ENCODE peak calls at places on chromosome 18, in eight cellular contexts. One of them, this sample, is unnamed.
A peak's percentile ranks its signal among the peaks of the same experiment; 100 is the strongest.

GRCh38 chr18:57008001-57008686 is 138.7 kb upstream of the BOD1L2 start:
- DNase-seq in NCI-H2227 treated with DMSO at 0.1 percent for 48 hours: no peak
- DNase-seq in fibroblast of gingiva: no peak
- DNase-seq in Right ventricle myocardium superior: no peak
- DNase-seq in PC-3: no peak
- DNase-seq in globus pallidus: no peak
- DNase-seq in germinal center: no peak
- DNase-seq in head of caudate nucleus: no peak
- DNase-seq in this sample: no peak

GRCh38 chr18:6901283-6901926 is 171.9 kb downstream of the ARHGAP28 start:
- DNase-seq in NCI-H2227 treated with DMSO at 0.1 percent for 48 hours: no peak
- DNase-seq in fibroblast of gingiva: no peak
- DNase-seq in Right ventricle myocardium superior: no peak
- DNase-seq in PC-3: no peak
- DNase-seq in globus pallidus: no peak
- DNase-seq in germinal center: no peak
- DNase-seq in head of caudate nucleus: no peak
- DNase-seq in this sample: no peak

GRCh38 chr18:55268146-55268545 is 308.9 kb upstream of the CCDC68 start:
- DNase-seq in NCI-H2227 treated with DMSO at 0.1 percent for 48 hours: no peak
- DNase-seq in fibroblast of gingiva: no peak
- DNase-seq in Right ventricle myocardium superior: no peak
- DNase-seq in PC-3: no peak
- DNase-seq in globus pallidus: no peak
- DNase-seq in germinal center: peak; percentile 16
- DNase-seq in head of caudate nucleus: no peak
- DNase-seq in this sample: peak; percentile 26

GRCh38 chr18:22544626-22545025 is 126.9 kb upstream of the CTAGE1 start:
- DNase-seq in NCI-H2227 treated with DMSO at 0.1 percent for 48 hours: no peak
- DNase-seq in fibroblast of gingiva: no peak
- DNase-seq in Right ventricle myocardium superior: no peak
- DNase-seq in PC-3: no peak
- DNase-seq in globus pallidus: no peak
- DNase-seq in germinal center: no peak
- DNase-seq in head of caudate nucleus: no peak
- DNase-seq in this sample: peak; percentile 65

GRCh38 chr18:32177530-32177929 is 12.3 kb upstream of the MEP1B start:
- DNase-seq in NCI-H2227 treated with DMSO at 0.1 percent for 48 hours: no peak
- DNase-seq in fibroblast of gingiva: no peak
- DNase-seq in Right ventricle myocardium superior: no peak
- DNase-seq in PC-3: no peak
- DNase-seq in globus pallidus: no peak
- DNase-seq in germinal center: no peak
- DNase-seq in head of caudate nucleus: no peak
- DNase-seq in this sample: no peak

GRCh38 chr18:59560556-59560955 is 136.7 kb downstream of the CCBE1 start:
- DNase-seq in NCI-H2227 treated with DMSO at 0.1 percent for 48 hours: no peak
- DNase-seq in fibroblast of gingiva: no peak
- DNase-seq in Right ventricle myocardium superior: no peak
- DNase-seq in PC-3: no peak
- DNase-seq in globus pallidus: no peak
- DNase-seq in germinal center: no peak
- DNase-seq in head of caudate nucleus: no peak
- DNase-seq in this sample: peak; percentile 77

GRCh38 chr18:22399949-22400348 is 17.8 kb downstream of the CTAGE1 start:
- DNase-seq in NCI-H2227 treated with DMSO at 0.1 percent for 48 hours: no peak
- DNase-seq in fibroblast of gingiva: no peak
- DNase-seq in Right ventricle myocardium superior: no peak
- DNase-seq in PC-3: no peak
- DNase-seq in globus pallidus: no peak
- DNase-seq in germinal center: no peak
- DNase-seq in head of caudate nucleus: no peak
- DNase-seq in this sample: no peak

GRCh38 chr18:55452123-55452611 is 135.8 kb downstream of the TCF4 start:
- DNase-seq in NCI-H2227 treated with DMSO at 0.1 percent for 48 hours: no peak
- DNase-seq in fibroblast of gingiva: peak; percentile 29
- DNase-seq in Right ventricle myocardium superior: no peak
- DNase-seq in PC-3: no peak
- DNase-seq in globus pallidus: no peak
- DNase-seq in germinal center: no peak
- DNase-seq in head of caudate nucleus: no peak
- DNase-seq in this sample: no peak

GRCh38 chr18:70295633-70296188 is 6.9 kb downstream of the SOCS6 start:
- DNase-seq in NCI-H2227 treated with DMSO at 0.1 percent for 48 hours: no peak
- DNase-seq in fibroblast of gingiva: peak; percentile 8
- DNase-seq in Right ventricle myocardium superior: no peak
- DNase-seq in PC-3: no peak
- DNase-seq in globus pallidus: no peak
- DNase-seq in germinal center: no peak
- DNase-seq in head of caudate nucleus: no peak
- DNase-seq in this sample: no peak

GRCh38 chr18:39462436-39462835 is 1896.8 kb upstream of the CELF4 start:
- DNase-seq in NCI-H2227 treated with DMSO at 0.1 percent for 48 hours: no peak
- DNase-seq in fibroblast of gingiva: peak; percentile 6
- DNase-seq in Right ventricle myocardium superior: no peak
- DNase-seq in PC-3: peak; percentile 40
- DNase-seq in globus pallidus: no peak
- DNase-seq in germinal center: no peak
- DNase-seq in head of caudate nucleus: no peak
- DNase-seq in this sample: peak; percentile 77

GRCh38 chr18:13452448-13452811 is 233.9 kb downstream of the LDLRAD4 start:
- DNase-seq in NCI-H2227 treated with DMSO at 0.1 percent for 48 hours: peak; percentile 16
- DNase-seq in fibroblast of gingiva: no peak
- DNase-seq in Right ventricle myocardium superior: no peak
- DNase-seq in PC-3: peak; percentile 26
- DNase-seq in globus pallidus: no peak
- DNase-seq in germinal center: no peak
- DNase-seq in head of caudate nucleus: peak; percentile 86
- DNase-seq in this sample: peak; percentile 16

GRCh38 chr18:6543330-6543908 is 128.7 kb upstream of the L3MBTL4 start:
- DNase-seq in NCI-H2227 treated with DMSO at 0.1 percent for 48 hours: peak; percentile 13
- DNase-seq in fibroblast of gingiva: peak; percentile 36
- DNase-seq in Right ventricle myocardium superior: no peak
- DNase-seq in PC-3: peak; percentile 72
- DNase-seq in globus pallidus: peak; percentile 28
- DNase-seq in germinal center: peak; percentile 9
- DNase-seq in head of caudate nucleus: no peak
- DNase-seq in this sample: peak; percentile 62

GRCh38 chr18:8835556-8835955 is 130.2 kb downstream of the MTCL1 start:
- DNase-seq in NCI-H2227 treated with DMSO at 0.1 percent for 48 hours: no peak
- DNase-seq in fibroblast of gingiva: peak; percentile 98
- DNase-seq in Right ventricle myocardium superior: no peak
- DNase-seq in PC-3: no peak
- DNase-seq in globus pallidus: no peak
- DNase-seq in germinal center: no peak
- DNase-seq in head of caudate nucleus: no peak
- DNase-seq in this sample: peak; percentile 81

GRCh38 chr18:63979409-63979908 is 9.6 kb downstream of the SERPINB8 start:
- DNase-seq in NCI-H2227 treated with DMSO at 0.1 percent for 48 hours: peak; percentile 59
- DNase-seq in fibroblast of gingiva: peak; percentile 71
- DNase-seq in Right ventricle myocardium superior: no peak
- DNase-seq in PC-3: peak; percentile 79
- DNase-seq in globus pallidus: peak; percentile 68
- DNase-seq in germinal center: peak; percentile 55
- DNase-seq in head of caudate nucleus: peak; percentile 74
- DNase-seq in this sample: peak; percentile 44

GRCh38 chr18:67425724-67426123 is 90.8 kb downstream of the DSEL start:
- DNase-seq in NCI-H2227 treated with DMSO at 0.1 percent for 48 hours: no peak
- DNase-seq in fibroblast of gingiva: peak; percentile 94
- DNase-seq in Right ventricle myocardium superior: no peak
- DNase-seq in PC-3: peak; percentile 96
- DNase-seq in globus pallidus: no peak
- DNase-seq in germinal center: no peak
- DNase-seq in head of caudate nucleus: no peak
- DNase-seq in this sample: peak; percentile 97

GRCh38 chr18:55161966-55162365 is 202.7 kb upstream of the CCDC68 start:
- DNase-seq in NCI-H2227 treated with DMSO at 0.1 percent for 48 hours: no peak
- DNase-seq in fibroblast of gingiva: no peak
- DNase-seq in Right ventricle myocardium superior: peak; percentile 37
- DNase-seq in PC-3: no peak
- DNase-seq in globus pallidus: no peak
- DNase-seq in germinal center: no peak
- DNase-seq in head of caudate nucleus: no peak
- DNase-seq in this sample: no peak

This sample was measured in foreskin fibroblast.